ENCODE peak calls at places on chromosomes 12 and 14, in eight cellular contexts. I is NCI-H1092 treated with DMSO at 0.1 percent for 48 hours; Y is Peyer's patch; B is cardiac fibroblast; U is progenitor cell of endocrine pancreas; H is CD8-positive, alpha-beta memory T cell; J is HEK293T; V is SW480. N is an unnamed sample.

GRCh38 chr14:100887728-100888335 is 15.7 kb downstream of the RTL1 start:
- DNase-seq in I (no peak), Y (no peak), B (no peak), U (no peak), H (no peak), J (no peak), V (no peak), N (no peak)

GRCh38 chr14:74238974-74239847 is at the start of gene VSX2:
- DNase-seq in I (no peak), Y (no peak), B (no peak), U (no peak), H (no peak), J (no peak), V (no peak), N (no peak)

GRCh38 chr12:128055567-128055966 is 211.4 kb upstream of the TMEM132C start:
- DNase-seq in I (no peak), Y (no peak), B (no peak), U (no peak), H (no peak), J (no peak), V (no peak), N (no peak)

GRCh38 chr12:30694412-30694955 is 1.2 kb downstream of the IPO8 start:
- DNase-seq in I (peak; percentile 39), Y (no peak), B (no peak), U (no peak), H (no peak), J (no peak), V (peak; percentile 38), N (no peak)

GRCh38 chr12:98325003-98325402 is 190.4 kb upstream of the TMPO start:
- DNase-seq in I (no peak), Y (no peak), B (no peak), U (no peak), H (no peak), J (no peak), V (no peak), N (no peak)

GRCh38 chr12:459430-460258 is at the start of gene B4GALNT3:
- DNase-seq in I (peak; percentile 74), Y (peak; percentile 17), B (peak; percentile 14), U (peak; percentile 75), H (peak; percentile 37), J (peak; percentile 85), V (peak; percentile 79), N (peak; percentile 74)

GRCh38 chr12:45130881-45131281 is 80.0 kb upstream of the DBX2 start:
- DNase-seq in I (peak; percentile 79), Y (no peak), B (peak; percentile 78), U (peak; percentile 42), H (peak; percentile 2), J (peak; percentile 64), V (peak; percentile 73), N (no peak)

GRCh38 chr14:77882631-77883030 is 82.7 kb downstream of the ADCK1 start:
- DNase-seq in I (no peak), Y (no peak), B (peak; percentile 48), U (no peak), H (no peak), J (no peak), V (no peak), N (no peak)

GRCh38 chr12:51823875-51824565 is 24.5 kb downstream of the FIGNL2 start:
- DNase-seq in I (peak; percentile 51), Y (no peak), B (peak; percentile 76), U (no peak), H (no peak), J (peak; percentile 68), V (peak; percentile 85), N (no peak)

GRCh38 chr12:94071258-94071657 is 77.1 kb upstream of the PLXNC1 start:
- DNase-seq in I (no peak), Y (no peak), B (no peak), U (no peak), H (no peak), J (no peak), V (no peak), N (no peak)

GRCh38 chr14:37985826-37986470 is 221.8 kb upstream of the SSTR1 start:
- DNase-seq in I (peak; percentile 31), Y (no peak), B (peak; percentile 63), U (peak; percentile 12), H (peak; percentile 31), J (peak; percentile 31), V (peak; percentile 31), N (no peak)

GRCh38 chr12:120055231-120055630 is 61.3 kb downstream of the RAB35 start:
- DNase-seq in I (no peak), Y (no peak), B (no peak), U (no peak), H (no peak), J (no peak), V (no peak), N (no peak)

GRCh38 chr12:89286506-89286905 is 65.8 kb downstream of the DUSP6 start:
- DNase-seq in I (no peak), Y (no peak), B (no peak), U (no peak), H (no peak), J (no peak), V (no peak), N (no peak)

GRCh38 chr12:124445121-124445718 is 122.2 kb downstream of the NCOR2 start:
- DNase-seq in I (no peak), Y (no peak), B (no peak), U (no peak), H (no peak), J (no peak), V (no peak), N (no peak)

GRCh38 chr12:9971158-9971557 is at the start of gene CLEC12A:
- DNase-seq in I (no peak), Y (no peak), B (no peak), U (no peak), H (no peak), J (no peak), V (no peak), N (no peak)

GRCh38 chr12:122917508-122918227 is 21.7 kb upstream of the VPS37B start:
- DNase-seq in I (no peak), Y (no peak), B (peak; percentile 88), U (no peak), H (no peak), J (no peak), V (no peak), N (no peak)

GRCh38 chr14:96038558-96038919 is 623 bp upstream of the C14orf132 start:
- DNase-seq in I (no peak), Y (no peak), B (no peak), U (no peak), H (no peak), J (peak; percentile 21), V (peak; percentile 51), N (no peak)

GRCh38 chr12:75533239-75533638 is 21.8 kb upstream of the KRR1 start:
- DNase-seq in I (no peak), Y (no peak), B (no peak), U (no peak), H (no peak), J (no peak), V (no peak), N (no peak)

GRCh38 chr14:79278798-79279644 is 932.3 kb downstream of the DIO2 start:
- DNase-seq in I (peak; percentile 93), Y (peak; percentile 19), B (peak; percentile 84), U (peak; percentile 84), H (no peak), J (peak; percentile 80), V (peak; percentile 96), N (peak; percentile 85)

GRCh38 chr12:116542345-116542950 is 16.7 kb upstream of the MAP1LC3B2 start:
- DNase-seq in I (no peak), Y (no peak), B (peak; percentile 22), U (no peak), H (no peak), J (no peak), V (no peak), N (no peak)

GRCh38 chr14:22296722-22297121 is 292.3 kb downstream of the DAD1 start:
- DNase-seq in I (no peak), Y (no peak), B (peak; percentile 59), U (no peak), H (no peak), J (no peak), V (peak; percentile 50), N (no peak)

GRCh38 chr12:132955094-132955932 is 793 bp downstream of the ZNF605 start:
- DNase-seq in I (peak; percentile 63), Y (no peak), B (peak; percentile 72), U (no peak), H (no peak), J (peak; percentile 20), V (no peak), N (no peak)

GRCh38 chr14:75278422-75279152 is at the start of gene FOS:
- DNase-seq in I (peak; percentile 95), Y (peak; percentile 92), B (peak; percentile 98), U (peak; percentile 80), H (peak; percentile 97), J (peak; percentile 94), V (peak; percentile 98), N (peak; percentile 90)

GRCh38 chr14:87059060-87059827 is 933.7 kb downstream of the GALC start:
- DNase-seq in I (no peak), Y (no peak), B (no peak), U (no peak), H (no peak), J (no peak), V (no peak), N (no peak)

GRCh38 chr14:63542231-63542999 is 762 bp downstream of the PPP2R5E start:
- DNase-seq in I (peak; percentile 75), Y (peak; percentile 17), B (peak; percentile 11), U (peak; percentile 19), H (no peak), J (peak; percentile 14), V (peak; percentile 27), N (no peak)

GRCh38 chr12:79934309-79935020 is 432 bp downstream of the PPP1R12A start:
- DNase-seq in I (peak; percentile 41), Y (peak; percentile 60), B (peak; percentile 44), U (peak; percentile 45), H (peak; percentile 44), J (peak; percentile 28), V (no peak), N (peak; percentile 80)

GRCh38 chr12:82149045-82149444 is 209.1 kb downstream of the CCDC59 start:
- DNase-seq in I (no peak), Y (no peak), B (no peak), U (no peak), H (no peak), J (no peak), V (no peak), N (no peak)

GRCh38 chr14:47919994-47920393 is 244.6 kb upstream of the MDGA2 start:
- DNase-seq in I (no peak), Y (no peak), B (no peak), U (no peak), H (no peak), J (no peak), V (no peak), N (no peak)

GRCh38 chr12:81303935-81304334 is 226.1 kb downstream of the ACSS3 start:
- DNase-seq in I (no peak), Y (no peak), B (no peak), U (no peak), H (no peak), J (no peak), V (no peak), N (no peak)

GRCh38 chr12:129873458-129873857 is 30.4 kb downstream of the TMEM132D start:
- DNase-seq in I (no peak), Y (no peak), B (no peak), U (no peak), H (no peak), J (no peak), V (no peak), N (no peak)

GRCh38 chr14:95946867-95947266 is 70.2 kb downstream of the TUNAR start:
- DNase-seq in I (no peak), Y (no peak), B (no peak), U (no peak), H (no peak), J (no peak), V (no peak), N (no peak)

GRCh38 chr14:73834258-73834620 is 17.4 kb upstream of the PTGR2 start:
- DNase-seq in I (no peak), Y (no peak), B (no peak), U (no peak), H (no peak), J (no peak), V (no peak), N (no peak)

GRCh38 chr12:31772186-31772585 is 43.4 kb upstream of the AMN1 start:
- DNase-seq in I (no peak), Y (no peak), B (peak; percentile 30), U (no peak), H (no peak), J (no peak), V (no peak), N (no peak)

GRCh38 chr12:83318386-83318971 is 631.8 kb downstream of the TMTC2 start:
- DNase-seq in I (no peak), Y (no peak), B (no peak), U (no peak), H (no peak), J (no peak), V (no peak), N (no peak)